ENCODE peak calls at places on chromosomes 11 and 22, in four cellular contexts. One of them, this sample, is unnamed.
A peak's percentile ranks its signal among the peaks of the same experiment; 100 is the strongest.

GRCh38 chr11:119365071-119365591 is 16.4 kb downstream of the USP2 start:
- DNase-seq in dorsolateral prefrontal cortex: peak; percentile 65
- DNase-seq in colonic mucosa: no peak
- DNase-seq in HCT116: no peak
- DNase-seq in this sample: peak; percentile 38

GRCh38 chr22:47294222-47294532 is 531.7 kb downstream of the TBC1D22A start:
- DNase-seq in dorsolateral prefrontal cortex: no peak
- DNase-seq in colonic mucosa: no peak
- DNase-seq in HCT116: no peak
- DNase-seq in this sample: peak; percentile 32

GRCh38 chr22:37157516-37158289 is 8.0 kb upstream of the IL2RB start:
- DNase-seq in dorsolateral prefrontal cortex: no peak
- DNase-seq in colonic mucosa: no peak
- DNase-seq in HCT116: peak; percentile 56
- DNase-seq in this sample: peak; percentile 22

GRCh38 chr11:12508151-12508740 is 130.9 kb downstream of the PARVA start:
- DNase-seq in dorsolateral prefrontal cortex: no peak
- DNase-seq in colonic mucosa: no peak
- DNase-seq in HCT116: no peak
- DNase-seq in this sample: peak; percentile 78

GRCh38 chr11:87030458-87031054 is 7.2 kb upstream of the TMEM135 start:
- DNase-seq in dorsolateral prefrontal cortex: no peak
- DNase-seq in colonic mucosa: no peak
- DNase-seq in HCT116: no peak
- DNase-seq in this sample: no peak

GRCh38 chr11:74169736-74170458 is 905 bp downstream of the C2CD3 start:
- DNase-seq in dorsolateral prefrontal cortex: no peak
- DNase-seq in colonic mucosa: peak; percentile 20
- DNase-seq in HCT116: no peak
- DNase-seq in this sample: no peak

GRCh38 chr11:87878373-87878779 is 296.9 kb downstream of the RAB38 start:
- DNase-seq in dorsolateral prefrontal cortex: peak; percentile 33
- DNase-seq in colonic mucosa: peak; percentile 17
- DNase-seq in HCT116: peak; percentile 21
- DNase-seq in this sample: peak; percentile 42

GRCh38 chr11:17775507-17776212 is 41.1 kb downstream of the KCNC1 start:
- DNase-seq in dorsolateral prefrontal cortex: no peak
- DNase-seq in colonic mucosa: no peak
- DNase-seq in HCT116: no peak
- DNase-seq in this sample: no peak

GRCh38 chr11:115333106-115333505 is 171.1 kb downstream of the CADM1 start:
- DNase-seq in dorsolateral prefrontal cortex: no peak
- DNase-seq in colonic mucosa: no peak
- DNase-seq in HCT116: no peak
- DNase-seq in this sample: no peak

GRCh38 chr11:119101367-119101758 is 290 bp downstream of the DPAGT1 start:
- DNase-seq in dorsolateral prefrontal cortex: no peak
- DNase-seq in colonic mucosa: peak; percentile 54
- DNase-seq in HCT116: no peak
- DNase-seq in this sample: no peak

GRCh38 chr11:108733479-108734116 is 68.7 kb downstream of the DDX10 start:
- DNase-seq in dorsolateral prefrontal cortex: no peak
- DNase-seq in colonic mucosa: no peak
- DNase-seq in HCT116: no peak
- DNase-seq in this sample: peak; percentile 38

GRCh38 chr11:60840711-60841430 is 1.0 kb upstream of the CCDC86 start:
- DNase-seq in dorsolateral prefrontal cortex: no peak
- DNase-seq in colonic mucosa: no peak
- DNase-seq in HCT116: no peak
- DNase-seq in this sample: peak; percentile 75

GRCh38 chr11:64008283-64008931 is 22.2 kb downstream of the OTUB1 start:
- DNase-seq in dorsolateral prefrontal cortex: no peak
- DNase-seq in colonic mucosa: no peak
- DNase-seq in HCT116: no peak
- DNase-seq in this sample: no peak
- TF ChIP-seq CTCF in dorsolateral prefrontal cortex: no peak
- TF ChIP-seq CTCF in colonic mucosa: no peak
- TF ChIP-seq CTCF in HCT116: no peak
- TF ChIP-seq CTCF in this sample: no peak

DNA sequence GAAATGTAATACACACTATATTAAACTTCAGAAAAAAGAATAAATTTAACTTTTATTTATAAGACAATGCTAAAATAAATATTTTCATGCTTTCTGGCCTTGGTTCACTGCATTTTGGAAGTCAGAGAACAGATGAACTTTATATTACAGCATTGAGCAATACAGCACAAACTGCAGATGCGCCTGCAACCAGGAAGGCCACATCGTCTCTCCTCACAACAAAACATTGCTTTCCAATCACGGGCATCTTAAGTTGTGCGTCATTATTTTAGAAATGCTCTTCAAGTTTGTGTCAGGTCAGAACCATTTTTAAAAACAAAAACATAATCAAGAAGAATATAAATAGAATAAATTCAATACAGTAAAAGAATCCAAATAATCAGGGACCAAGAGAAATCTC is 89.3 kb upstream of the CEP126 start:
- DNase-seq in dorsolateral prefrontal cortex: no peak
- DNase-seq in colonic mucosa: no peak
- DNase-seq in HCT116: no peak
- DNase-seq in this sample: no peak
- TF ChIP-seq CTCF in dorsolateral prefrontal cortex: no peak
- TF ChIP-seq CTCF in colonic mucosa: no peak
- TF ChIP-seq CTCF in HCT116: no peak
- TF ChIP-seq CTCF in this sample: no peak

GRCh38 chr11:8087756-8088155 is 6.7 kb downstream of the TUB start:
- DNase-seq in dorsolateral prefrontal cortex: no peak
- DNase-seq in colonic mucosa: no peak
- DNase-seq in HCT116: no peak
- DNase-seq in this sample: no peak

GRCh38 chr11:8085006-8085645 is 4.1 kb downstream of the TUB start:
- DNase-seq in dorsolateral prefrontal cortex: no peak
- DNase-seq in colonic mucosa: no peak
- DNase-seq in HCT116: no peak
- DNase-seq in this sample: no peak

GRCh38 chr11:8086571-8086970 is 5.6 kb downstream of the TUB start:
- DNase-seq in dorsolateral prefrontal cortex: no peak
- DNase-seq in colonic mucosa: no peak
- DNase-seq in HCT116: no peak
- DNase-seq in this sample: no peak

GRCh38 chr11:8086001-8086479 is 5.0 kb downstream of the TUB start:
- DNase-seq in dorsolateral prefrontal cortex: peak; percentile 78
- DNase-seq in colonic mucosa: no peak
- DNase-seq in HCT116: no peak
- DNase-seq in this sample: no peak

GRCh38 chr11:8087185-8087584 is 6.2 kb downstream of the TUB start:
- DNase-seq in dorsolateral prefrontal cortex: no peak
- DNase-seq in colonic mucosa: no peak
- DNase-seq in HCT116: no peak
- DNase-seq in this sample: no peak
- TF ChIP-seq CTCF in dorsolateral prefrontal cortex: no peak
- TF ChIP-seq CTCF in colonic mucosa: no peak
- TF ChIP-seq CTCF in HCT116: no peak
- TF ChIP-seq CTCF in this sample: peak; percentile 64

DNA sequence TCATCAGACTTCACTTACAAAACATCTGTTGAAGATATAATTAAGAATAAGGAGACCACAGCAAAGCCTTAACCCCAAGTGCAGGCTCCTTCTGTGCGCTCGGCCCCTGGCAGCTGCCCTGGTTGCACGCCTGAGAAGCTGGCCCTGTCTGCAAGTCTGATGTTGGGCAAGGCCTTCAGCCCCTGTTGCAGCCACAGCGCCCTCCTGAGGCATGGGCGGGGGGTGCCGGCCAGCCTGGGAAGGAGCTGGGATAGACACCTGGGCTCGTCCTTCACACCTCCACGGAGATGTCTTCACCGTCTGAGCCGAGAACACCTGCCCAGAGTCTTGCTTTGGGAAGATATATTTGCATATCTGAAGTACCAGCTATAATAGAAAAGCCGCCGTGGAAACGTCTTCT is 104.1 kb downstream of the MPPED1 start:
- DNase-seq in dorsolateral prefrontal cortex: no peak
- DNase-seq in colonic mucosa: no peak
- DNase-seq in HCT116: no peak
- DNase-seq in this sample: no peak
- TF ChIP-seq CTCF in dorsolateral prefrontal cortex: no peak
- TF ChIP-seq CTCF in colonic mucosa: no peak
- TF ChIP-seq CTCF in HCT116: peak; percentile 51
- TF ChIP-seq CTCF in this sample: peak; percentile 23

This sample was measured in HFFc6.